ENCODE peak calls at places on chromosomes 16 and 17, in four cellular contexts. X is lower lobe of right lung; C is stimulated activated naive B cell treated with anti-CD40 and anti-IgM and Interleukin-4, amounts not matched to agents 10 μg/mL and 1 μg/mL and 100 μg/mL, for 72 hours; Q is IMR-90. V is an unnamed sample.

GRCh38 chr16:25996052-25996451 is 304.3 kb downstream of the HS3ST4 start:
- ATAC-seq in Q (no peak), C (no peak), X (no peak), V (no peak)

GRCh38 chr17:83195330-83196087 is 116.1 kb downstream of the METRNL start:
- ATAC-seq in Q (peak; percentile 58), C (no peak), X (peak; percentile 51), V (no peak)

GRCh38 chr17:56727876-56728617 is 105.7 kb downstream of the C17orf67 start:
- ATAC-seq in C (no peak), Q (no peak), X (no peak), V (no peak)

GRCh38 chr17:43906951-43907424 is 348 bp downstream of the MPP2 start:
- ATAC-seq in X (peak; percentile 28), Q (peak; percentile 8), C (no peak), V (no peak)

GRCh38 chr16:87897563-87898505 is 28.5 kb upstream of the SLC7A5 start:
- ATAC-seq in Q (no peak), C (no peak), X (no peak), V (no peak)

GRCh38 chr16:35182043-35182677 is 1722.7 kb downstream of the TP53TG3F start:
- ATAC-seq in C (no peak), X (no peak), Q (no peak), V (no peak)

GRCh38 chr17:66043419-66043818 is 148.5 kb downstream of the CEP112 start:
- ATAC-seq in Q (no peak), C (no peak), X (no peak), V (no peak)

GRCh38 chr17:63753215-63753614 is 11.6 kb upstream of the STRADA start:
- ATAC-seq in C (no peak), Q (no peak), X (no peak), V (no peak)

GRCh38 chr16:29824589-29825144 is 4.4 kb downstream of the MVP start:
- ATAC-seq in X (peak; percentile 9), Q (peak; percentile 49), C (no peak), V (no peak)

GRCh38 chr17:3026856-3027751 is 36.3 kb downstream of the OR1D5 start:
- ATAC-seq in C (no peak), Q (no peak), X (no peak), V (no peak)

GRCh38 chr17:38544839-38545209 is 60.9 kb downstream of the SRCIN1 start:
- ATAC-seq in Q (no peak), X (no peak), C (no peak), V (no peak)

GRCh38 chr17:49486012-49486641 is 9.0 kb upstream of the NGFR start:
- ATAC-seq in X (peak; percentile 38), C (no peak), Q (no peak), V (no peak)

GRCh38 chr17:32755045-32755805 is 121.7 kb downstream of the MYO1D start:
- ATAC-seq in C (peak; percentile 63), X (peak; percentile 36), Q (peak; percentile 95), V (no peak)

GRCh38 chr17:49414271-49414621 is 436 bp downstream of the PHB1 start:
- ATAC-seq in X (peak; percentile 8), C (no peak), Q (peak; percentile 7), V (no peak)

GRCh38 chr17:74746922-74747321 is 1.5 kb upstream of the NHERF1 start:
- ATAC-seq in X (no peak), C (no peak), Q (no peak), V (no peak)

GRCh38 chr17:34485999-34486398 is 93.4 kb upstream of the TMEM132E start:
- ATAC-seq in C (peak; percentile 76), Q (no peak), X (no peak), V (no peak)